ENCODE peak calls at places on chromosomes 12 and 14, in five cellular contexts. N is GM23338, O is breast epithelium, Z is HCT116, I is stomach. B is an unnamed sample.

GRCh38 chr14:104400355-104400754 is 179.2 kb upstream of the C14orf180 start:
- DNase-seq in N (no peak), O (no peak), Z (no peak), I (no peak), B (peak; percentile 77)

GRCh38 chr12:48973531-48973930 is 2.0 kb upstream of the WNT10B start:
- DNase-seq in N (no peak), O (no peak), Z (no peak), I (no peak), B (no peak)

GRCh38 chr14:104636131-104636530 is 31.6 kb upstream of the TMEM179 start:
- DNase-seq in N (no peak), O (no peak), Z (no peak), I (no peak), B (no peak)

GRCh38 chr14:76257842-76258397 is 106.2 kb downstream of the GPATCH2L start:
- DNase-seq in N (peak; percentile 24), O (no peak), Z (no peak), I (no peak), B (no peak)

GRCh38 chr14:64137657-64138290 is 156.4 kb downstream of the ESR2 start:
- DNase-seq in N (peak; percentile 40), O (no peak), Z (no peak), I (no peak), B (no peak)

GRCh38 chr14:91244501-91244901 is at the start of gene GPR68:
- DNase-seq in N (peak; percentile 61), O (no peak), Z (no peak), I (peak; percentile 57), B (no peak)

GRCh38 chr14:70886421-70887206 is 20.6 kb upstream of the PCNX1 start:
- DNase-seq in N (no peak), O (no peak), Z (no peak), I (no peak), B (no peak)

GRCh38 chr12:120115692-120116442 is 686 bp downstream of the RAB35 start:
- DNase-seq in N (peak; percentile 69), O (no peak), Z (peak; percentile 41), I (no peak), B (no peak)

GRCh38 chr14:81435578-81436295 is 35.6 kb upstream of the STON2 start:
- DNase-seq in N (peak; percentile 79), O (no peak), Z (no peak), I (peak; percentile 41), B (no peak)

GRCh38 chr14:63027719-63028118 is 17.5 kb downstream of the KCNH5 start:
- DNase-seq in N (no peak), O (no peak), Z (no peak), I (no peak), B (no peak)

GRCh38 chr12:96371138-96371786 is 29.0 kb downstream of the CDK17 start:
- DNase-seq in N (no peak), O (no peak), Z (no peak), I (no peak), B (no peak)

GRCh38 chr12:6452245-6452731 is 446 bp downstream of the TAPBPL start:
- DNase-seq in N (no peak), O (no peak), Z (no peak), I (peak; percentile 50), B (no peak)

GRCh38 chr12:9762369-9762768 is 1.7 kb upstream of the CD69 start:
- DNase-seq in N (no peak), O (no peak), Z (no peak), I (no peak), B (no peak)
- H3K4me3 ChIP-seq in N (no peak overlapping the region), O (no peak overlapping the region), Z (no peak overlapping the region), I (no peak overlapping the region), B (no peak overlapping the region)

GRCh38 chr12:124666722-124667259 is 99.4 kb upstream of the NCOR2 start:
- DNase-seq in N (no peak), O (no peak), Z (no peak), I (no peak), B (no peak)

GRCh38 chr12:124664395-124665111 is 97.1 kb upstream of the NCOR2 start:
- DNase-seq in N (no peak), O (no peak), Z (no peak), I (no peak), B (no peak)

GRCh38 chr12:124668602-124669001 is 101.2 kb upstream of the NCOR2 start:
- DNase-seq in N (no peak), O (no peak), Z (no peak), I (peak; percentile 64), B (no peak)

GRCh38 chr12:124665516-124665915 is 98.1 kb upstream of the NCOR2 start:
- DNase-seq in N (no peak), O (no peak), Z (no peak), I (no peak), B (no peak)

GRCh38 chr12:124667671-124668337 is 100.4 kb upstream of the NCOR2 start:
- DNase-seq in N (no peak), O (no peak), Z (no peak), I (peak; percentile 76), B (no peak)
- TF ChIP-seq POLR2AphosphoS5 in N (no peak), O (no peak), Z (no peak), I (no peak), B (peak; percentile 61)

GRCh38 chr14:22515961-22516360 is 73.1 kb downstream of the DAD1 start:
- DNase-seq in N (no peak), O (no peak), Z (no peak), I (no peak), B (no peak)

GRCh38 chr14:22518073-22518472 is 71.0 kb downstream of the DAD1 start:
- DNase-seq in N (no peak), O (no peak), Z (no peak), I (no peak), B (no peak)

GRCh38 chr14:22520786-22521185 is 68.2 kb downstream of the DAD1 start:
- DNase-seq in N (no peak), O (no peak), Z (no peak), I (no peak), B (no peak)

GRCh38 chr14:22520235-22520634 is 68.8 kb downstream of the DAD1 start:
- DNase-seq in N (no peak), O (no peak), Z (no peak), I (no peak), B (no peak)

GRCh38 chr14:22517117-22517720 is 71.8 kb downstream of the DAD1 start:
- DNase-seq in N (no peak), O (no peak), Z (no peak), I (no peak), B (no peak)
- H3K4me3 ChIP-seq in N (no peak overlapping the region), O (no peak overlapping the region), Z (no peak overlapping the region), I (no peak overlapping the region), B (no peak overlapping the region)

GRCh38 chr14:100019156-100019882 is 45.9 kb upstream of the EVL start:
- DNase-seq in N (peak; percentile 20), O (no peak), Z (no peak), I (no peak), B (no peak)
- TF ChIP-seq POLR2AphosphoS5 in N (no peak), O (no peak), Z (no peak), I (no peak), B (peak; percentile 36)